ENCODE peak calls at places on chromosomes 2 and 18, in eight cellular contexts. One of them, this sample, is unnamed.

GRCh38 chr18:46425511-46425910 is 231.5 kb downstream of the LOXHD1 start:
- DNase-seq in lower lobe of right lung: no peak
- DNase-seq in astrocyte: no peak
- DNase-seq in CD8-positive, alpha-beta memory T cell: no peak
- DNase-seq in mesendoderm: no peak
- DNase-seq in aorta: no peak
- DNase-seq in heart right ventricle: no peak
- DNase-seq in stomach: no peak
- DNase-seq in this sample: no peak

GRCh38 chr2:2271471-2271941 is 59.6 kb downstream of the MYT1L start:
- DNase-seq in lower lobe of right lung: no peak
- DNase-seq in astrocyte: peak; percentile 15
- DNase-seq in CD8-positive, alpha-beta memory T cell: no peak
- DNase-seq in mesendoderm: peak; percentile 65
- DNase-seq in aorta: no peak
- DNase-seq in heart right ventricle: peak; percentile 46
- DNase-seq in stomach: no peak
- DNase-seq in this sample: no peak

GRCh38 chr2:38109732-38110181 is 33.8 kb upstream of the CYP1B1 start:
- DNase-seq in lower lobe of right lung: no peak
- DNase-seq in astrocyte: no peak
- DNase-seq in CD8-positive, alpha-beta memory T cell: no peak
- DNase-seq in mesendoderm: no peak
- DNase-seq in aorta: no peak
- DNase-seq in heart right ventricle: no peak
- DNase-seq in stomach: no peak
- DNase-seq in this sample: no peak

GRCh38 chr2:181158453-181158852 is 178.0 kb downstream of the UBE2E3 start:
- DNase-seq in lower lobe of right lung: no peak
- DNase-seq in astrocyte: no peak
- DNase-seq in CD8-positive, alpha-beta memory T cell: no peak
- DNase-seq in mesendoderm: no peak
- DNase-seq in aorta: no peak
- DNase-seq in heart right ventricle: no peak
- DNase-seq in stomach: no peak
- DNase-seq in this sample: no peak

GRCh38 chr2:168457177-168457905 is 1.3 kb downstream of the CERS6 start:
- DNase-seq in lower lobe of right lung: no peak
- DNase-seq in astrocyte: no peak
- DNase-seq in CD8-positive, alpha-beta memory T cell: no peak
- DNase-seq in mesendoderm: no peak
- DNase-seq in aorta: no peak
- DNase-seq in heart right ventricle: no peak
- DNase-seq in stomach: no peak
- DNase-seq in this sample: no peak

GRCh38 chr2:237471457-237472186 is 15.4 kb upstream of the MLPH start:
- DNase-seq in lower lobe of right lung: peak; percentile 78
- DNase-seq in astrocyte: no peak
- DNase-seq in CD8-positive, alpha-beta memory T cell: no peak
- DNase-seq in mesendoderm: peak; percentile 84
- DNase-seq in aorta: peak; percentile 76
- DNase-seq in heart right ventricle: peak; percentile 42
- DNase-seq in stomach: peak; percentile 79
- DNase-seq in this sample: peak; percentile 89

GRCh38 chr2:26846334-26846863 is 1.5 kb upstream of the DPYSL5 start:
- DNase-seq in lower lobe of right lung: peak; percentile 80
- DNase-seq in astrocyte: peak; percentile 31
- DNase-seq in CD8-positive, alpha-beta memory T cell: peak; percentile 58
- DNase-seq in mesendoderm: peak; percentile 86
- DNase-seq in aorta: peak; percentile 89
- DNase-seq in heart right ventricle: peak; percentile 55
- DNase-seq in stomach: peak; percentile 67
- DNase-seq in this sample: peak; percentile 90

GRCh38 chr2:36493221-36493620 is 104.7 kb downstream of the FEZ2 start:
- DNase-seq in lower lobe of right lung: no peak
- DNase-seq in astrocyte: no peak
- DNase-seq in CD8-positive, alpha-beta memory T cell: no peak
- DNase-seq in mesendoderm: no peak
- DNase-seq in aorta: no peak
- DNase-seq in heart right ventricle: no peak
- DNase-seq in stomach: no peak
- DNase-seq in this sample: no peak

GRCh38 chr2:25349397-25349796 is 7.7 kb upstream of the DNMT3A start:
- DNase-seq in lower lobe of right lung: no peak
- DNase-seq in astrocyte: peak; percentile 69
- DNase-seq in CD8-positive, alpha-beta memory T cell: no peak
- DNase-seq in mesendoderm: peak; percentile 62
- DNase-seq in aorta: no peak
- DNase-seq in heart right ventricle: no peak
- DNase-seq in stomach: no peak
- DNase-seq in this sample: peak; percentile 40

GRCh38 chr18:78861116-78861515 is 118.5 kb upstream of the SALL3 start:
- DNase-seq in lower lobe of right lung: no peak
- DNase-seq in astrocyte: no peak
- DNase-seq in CD8-positive, alpha-beta memory T cell: no peak
- DNase-seq in mesendoderm: no peak
- DNase-seq in aorta: no peak
- DNase-seq in heart right ventricle: peak; percentile 36
- DNase-seq in stomach: no peak
- DNase-seq in this sample: no peak

GRCh38 chr2:75277111-75277510 is 77.8 kb upstream of the TACR1 start:
- DNase-seq in lower lobe of right lung: no peak
- DNase-seq in astrocyte: peak; percentile 67
- DNase-seq in CD8-positive, alpha-beta memory T cell: no peak
- DNase-seq in mesendoderm: no peak
- DNase-seq in aorta: no peak
- DNase-seq in heart right ventricle: no peak
- DNase-seq in stomach: no peak
- DNase-seq in this sample: no peak

GRCh38 chr18:31297248-31297647 is 20.7 kb upstream of the DSG1 start:
- DNase-seq in lower lobe of right lung: no peak
- DNase-seq in astrocyte: no peak
- DNase-seq in CD8-positive, alpha-beta memory T cell: no peak
- DNase-seq in mesendoderm: peak; percentile 25
- DNase-seq in aorta: no peak
- DNase-seq in heart right ventricle: no peak
- DNase-seq in stomach: no peak
- DNase-seq in this sample: no peak

GRCh38 chr2:96636772-96637171 is 1.3 kb downstream of the KANSL3 start:
- DNase-seq in lower lobe of right lung: no peak
- DNase-seq in astrocyte: peak; percentile 14
- DNase-seq in CD8-positive, alpha-beta memory T cell: no peak
- DNase-seq in mesendoderm: no peak
- DNase-seq in aorta: no peak
- DNase-seq in heart right ventricle: peak; percentile 23
- DNase-seq in stomach: no peak
- DNase-seq in this sample: no peak

GRCh38 chr18:23416283-23416682 is 36.8 kb upstream of the RIOK3 start:
- DNase-seq in lower lobe of right lung: no peak
- DNase-seq in astrocyte: no peak
- DNase-seq in CD8-positive, alpha-beta memory T cell: no peak
- DNase-seq in mesendoderm: no peak
- DNase-seq in aorta: no peak
- DNase-seq in heart right ventricle: no peak
- DNase-seq in stomach: no peak
- DNase-seq in this sample: no peak

GRCh38 chr2:64359892-64360657 is 93.9 kb upstream of the LGALSL start:
- DNase-seq in lower lobe of right lung: peak; percentile 59
- DNase-seq in astrocyte: peak; percentile 89
- DNase-seq in CD8-positive, alpha-beta memory T cell: no peak
- DNase-seq in mesendoderm: peak; percentile 59
- DNase-seq in aorta: peak; percentile 94
- DNase-seq in heart right ventricle: peak; percentile 63
- DNase-seq in stomach: peak; percentile 86
- DNase-seq in this sample: peak; percentile 78

GRCh38 chr2:84904717-84905174 is 710 bp upstream of the TMSB10 start:
- DNase-seq in lower lobe of right lung: peak; percentile 90
- DNase-seq in astrocyte: peak; percentile 55
- DNase-seq in CD8-positive, alpha-beta memory T cell: no peak
- DNase-seq in mesendoderm: peak; percentile 84
- DNase-seq in aorta: peak; percentile 90
- DNase-seq in heart right ventricle: peak; percentile 82
- DNase-seq in stomach: peak; percentile 83
- DNase-seq in this sample: peak; percentile 90

GRCh38 chr2:26925100-26925791 is 45.2 kb upstream of the MAPRE3 start:
- DNase-seq in lower lobe of right lung: no peak
- DNase-seq in astrocyte: no peak
- DNase-seq in CD8-positive, alpha-beta memory T cell: no peak
- DNase-seq in mesendoderm: peak; percentile 55
- DNase-seq in aorta: no peak
- DNase-seq in heart right ventricle: no peak
- DNase-seq in stomach: no peak
- DNase-seq in this sample: peak; percentile 60

GRCh38 chr2:63692002-63692606 is 103.3 kb downstream of the MDH1 start:
- DNase-seq in lower lobe of right lung: no peak
- DNase-seq in astrocyte: peak; percentile 18
- DNase-seq in CD8-positive, alpha-beta memory T cell: no peak
- DNase-seq in mesendoderm: peak; percentile 30
- DNase-seq in aorta: no peak
- DNase-seq in heart right ventricle: no peak
- DNase-seq in stomach: no peak
- DNase-seq in this sample: no peak

GRCh38 chr2:95362486-95362885 is 40.0 kb upstream of the FAHD2A start:
- DNase-seq in lower lobe of right lung: peak; percentile 6
- DNase-seq in astrocyte: no peak
- DNase-seq in CD8-positive, alpha-beta memory T cell: no peak
- DNase-seq in mesendoderm: no peak
- DNase-seq in aorta: peak; percentile 38
- DNase-seq in heart right ventricle: no peak
- DNase-seq in stomach: no peak
- DNase-seq in this sample: peak; percentile 34

GRCh38 chr2:166765141-166765540 is 123.1 kb upstream of the XIRP2 start:
- DNase-seq in lower lobe of right lung: no peak
- DNase-seq in astrocyte: peak; percentile 1
- DNase-seq in CD8-positive, alpha-beta memory T cell: no peak
- DNase-seq in mesendoderm: peak; percentile 73
- DNase-seq in aorta: no peak
- DNase-seq in heart right ventricle: no peak
- DNase-seq in stomach: no peak
- DNase-seq in this sample: peak; percentile 67
- H3K4me3 ChIP-seq in lower lobe of right lung: no peak overlapping the region
- H3K4me3 ChIP-seq in astrocyte: no peak overlapping the region
- H3K4me3 ChIP-seq in CD8-positive, alpha-beta memory T cell: no peak overlapping the region
- H3K4me3 ChIP-seq in mesendoderm: no peak overlapping the region
- H3K4me3 ChIP-seq in aorta: no peak overlapping the region
- H3K4me3 ChIP-seq in heart right ventricle: no peak overlapping the region
- H3K4me3 ChIP-seq in stomach: no peak overlapping the region
- H3K4me3 ChIP-seq in this sample: no peak overlapping the region

GRCh38 chr18:32760391-32760790 is 12.4 kb downstream of the KLHL14 start:
- DNase-seq in lower lobe of right lung: no peak
- DNase-seq in astrocyte: no peak
- DNase-seq in CD8-positive, alpha-beta memory T cell: no peak
- DNase-seq in mesendoderm: no peak
- DNase-seq in aorta: no peak
- DNase-seq in heart right ventricle: no peak
- DNase-seq in stomach: no peak
- DNase-seq in this sample: peak; percentile 74

GRCh38 chr18:32763306-32763705 is 9.5 kb downstream of the KLHL14 start:
- DNase-seq in lower lobe of right lung: no peak
- DNase-seq in astrocyte: no peak
- DNase-seq in CD8-positive, alpha-beta memory T cell: no peak
- DNase-seq in mesendoderm: peak; percentile 63
- DNase-seq in aorta: no peak
- DNase-seq in heart right ventricle: no peak
- DNase-seq in stomach: no peak
- DNase-seq in this sample: no peak

GRCh38 chr18:32759768-32760167 is 13.1 kb downstream of the KLHL14 start:
- DNase-seq in lower lobe of right lung: no peak
- DNase-seq in astrocyte: no peak
- DNase-seq in CD8-positive, alpha-beta memory T cell: no peak
- DNase-seq in mesendoderm: no peak
- DNase-seq in aorta: no peak
- DNase-seq in heart right ventricle: no peak
- DNase-seq in stomach: no peak
- DNase-seq in this sample: no peak

GRCh38 chr18:32764611-32765244 is 8.1 kb downstream of the KLHL14 start:
- DNase-seq in lower lobe of right lung: no peak
- DNase-seq in astrocyte: no peak
- DNase-seq in CD8-positive, alpha-beta memory T cell: no peak
- DNase-seq in mesendoderm: no peak
- DNase-seq in aorta: no peak
- DNase-seq in heart right ventricle: no peak
- DNase-seq in stomach: no peak
- DNase-seq in this sample: no peak

GRCh38 chr18:32761231-32761785 is 11.5 kb downstream of the KLHL14 start:
- DNase-seq in lower lobe of right lung: no peak
- DNase-seq in astrocyte: no peak
- DNase-seq in CD8-positive, alpha-beta memory T cell: no peak
- DNase-seq in mesendoderm: no peak
- DNase-seq in aorta: no peak
- DNase-seq in heart right ventricle: no peak
- DNase-seq in stomach: no peak
- DNase-seq in this sample: no peak
- H3K4me1 ChIP-seq in lower lobe of right lung: no peaks in the 10 kb centered on the region
- H3K4me1 ChIP-seq in astrocyte: no peaks in the 10 kb centered on the region
- H3K4me1 ChIP-seq in CD8-positive, alpha-beta memory T cell: no peaks in the 10 kb centered on the region
- H3K4me1 ChIP-seq in mesendoderm: no peaks in the 10 kb centered on the region
- H3K4me1 ChIP-seq in aorta: no peaks in the 10 kb centered on the region
- H3K4me1 ChIP-seq in heart right ventricle: no peaks in the 10 kb centered on the region
- H3K4me1 ChIP-seq in stomach: no peaks in the 10 kb centered on the region
- H3K4me1 ChIP-seq in this sample: no peaks in the 10 kb centered on the region

DNA sequence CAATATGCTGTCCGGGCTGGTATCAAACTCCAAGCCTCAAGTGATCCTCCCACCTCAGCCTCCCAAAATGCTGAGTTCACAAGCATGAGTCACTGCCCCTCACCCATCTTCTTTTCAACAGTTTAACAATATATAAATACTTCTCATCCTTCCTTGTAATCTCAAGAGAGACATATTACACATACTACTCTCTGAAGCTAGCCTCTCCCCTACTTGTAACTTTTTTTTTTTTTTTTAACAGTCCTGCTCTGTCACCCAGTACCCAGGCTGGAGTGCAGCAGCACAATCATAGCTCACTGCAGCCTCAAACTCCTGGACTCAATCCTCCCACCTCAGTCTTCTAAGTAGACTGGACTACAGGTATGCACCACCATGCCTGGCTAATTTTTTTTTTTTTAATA is 5.7 kb downstream of the GFPT1 start:
- DNase-seq in lower lobe of right lung: no peak
- DNase-seq in astrocyte: peak; percentile 25
- DNase-seq in CD8-positive, alpha-beta memory T cell: no peak
- DNase-seq in mesendoderm: no peak
- DNase-seq in aorta: no peak
- DNase-seq in heart right ventricle: no peak
- DNase-seq in stomach: no peak
- DNase-seq in this sample: no peak
- H3K4me3 ChIP-seq in lower lobe of right lung: no peak overlapping the region
- H3K4me3 ChIP-seq in astrocyte: no peak overlapping the region
- H3K4me3 ChIP-seq in CD8-positive, alpha-beta memory T cell: no peak overlapping the region
- H3K4me3 ChIP-seq in mesendoderm: no peak overlapping the region
- H3K4me3 ChIP-seq in aorta: no peak overlapping the region
- H3K4me3 ChIP-seq in heart right ventricle: no peak overlapping the region
- H3K4me3 ChIP-seq in stomach: no peak overlapping the region
- H3K4me3 ChIP-seq in this sample: no peak overlapping the region

DNA sequence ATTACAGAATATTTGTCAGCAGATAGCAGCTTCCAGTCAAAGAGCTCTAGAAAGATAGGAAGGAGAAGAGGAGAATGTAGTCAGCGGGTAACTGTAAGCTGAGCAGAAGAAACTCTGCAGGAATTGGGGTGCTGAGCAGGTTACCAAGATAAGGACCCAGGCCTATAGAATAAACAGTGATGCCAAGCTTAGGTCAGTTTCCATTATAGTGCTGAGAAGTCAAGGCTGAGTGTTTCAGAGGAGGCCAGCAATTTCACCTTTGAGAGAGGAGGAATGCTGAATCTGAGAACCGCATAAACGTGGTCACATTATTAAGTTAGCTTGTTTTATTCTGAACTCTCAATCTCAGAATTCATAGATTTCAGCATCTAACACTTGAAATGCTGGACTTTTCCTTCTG is 13.9 kb downstream of the NAB1 start:
- DNase-seq in lower lobe of right lung: no peak
- DNase-seq in astrocyte: no peak
- DNase-seq in CD8-positive, alpha-beta memory T cell: no peak
- DNase-seq in mesendoderm: no peak
- DNase-seq in aorta: no peak
- DNase-seq in heart right ventricle: no peak
- DNase-seq in stomach: no peak
- DNase-seq in this sample: no peak
- H3K4me1 ChIP-seq in lower lobe of right lung: peaks cover 28% of the 10 kb centered on the region
- H3K4me1 ChIP-seq in astrocyte: peaks cover 3% of the 10 kb centered on the region
- H3K4me1 ChIP-seq in CD8-positive, alpha-beta memory T cell: peaks cover 31% of the 10 kb centered on the region
- H3K4me1 ChIP-seq in mesendoderm: no peaks in the 10 kb centered on the region
- H3K4me1 ChIP-seq in aorta: no peaks in the 10 kb centered on the region
- H3K4me1 ChIP-seq in heart right ventricle: peaks cover 85% of the 10 kb centered on the region
- H3K4me1 ChIP-seq in stomach: peaks cover 46% of the 10 kb centered on the region
- H3K4me1 ChIP-seq in this sample: peaks cover 4% of the 10 kb centered on the region

This sample was measured in endodermal cell.